ENCODE peak calls at places on chromosomes 5 and 9, in four cellular contexts. G is adrenal gland, J is A549, S is endodermal cell. O is an unnamed sample.

GRCh38 chr9:133635098-133635497 is 1.1 kb upstream of the DBH start:
- DNase-seq in G (no peak), S (no peak), J (no peak), O (no peak)

GRCh38 chr9:129816501-129817435 is 7.2 kb downstream of the TOR1A start:
- DNase-seq in S (no peak), G (peak; percentile 90), J (no peak), O (no peak)

GRCh38 chr5:107381189-107381856 is 289.4 kb downstream of the EFNA5 start:
- DNase-seq in G (no peak), J (peak; percentile 80), S (no peak), O (peak; percentile 69)

GRCh38 chr5:179266291-179267070 is 78.8 kb downstream of the ADAMTS2 start:
- DNase-seq in G (no peak), S (peak; percentile 43), J (no peak), O (no peak)

GRCh38 chr5:115948013-115948605 is 14.2 kb upstream of the LVRN start:
- DNase-seq in S (no peak), J (no peak), G (no peak), O (no peak)

GRCh38 chr5:95621839-95622629 is 2.1 kb downstream of the GPR150 start:
- DNase-seq in J (no peak), G (no peak), S (no peak), O (no peak)

GRCh38 chr9:133509179-133510083 is 15.3 kb downstream of the MYMK start:
- DNase-seq in S (peak; percentile 91), G (no peak), J (no peak), O (no peak)

GRCh38 chr5:134590992-134591659 is 41.5 kb downstream of the SAR1B start:
- DNase-seq in J (no peak), S (peak; percentile 77), G (no peak), O (no peak)

GRCh38 chr5:172681421-172681820 is 40.4 kb downstream of the NEURL1B start:
- DNase-seq in G (no peak), S (no peak), J (no peak), O (no peak)

GRCh38 chr5:99019812-99020697 is 91.2 kb upstream of the CHD1 start:
- DNase-seq in G (no peak), J (no peak), S (no peak), O (peak; percentile 90)

GRCh38 chr5:37005946-37006540 is 129.5 kb downstream of the NIPBL start:
- DNase-seq in S (no peak), J (peak; percentile 10), G (no peak), O (no peak)

GRCh38 chr9:116323571-116323970 is 170.0 kb downstream of the PAPPA start:
- DNase-seq in J (no peak), S (no peak), G (no peak), O (no peak)

GRCh38 chr5:112228672-112229071 is 190.4 kb downstream of the EPB41L4A start:
- DNase-seq in G (peak; percentile 91), S (peak; percentile 64), J (peak; percentile 73), O (peak; percentile 89)

GRCh38 chr9:111870774-111871542 is 25.7 kb upstream of the UGCG start:
- DNase-seq in J (no peak), G (no peak), S (no peak), O (no peak)

GRCh38 chr5:56099346-56099745 is 104.6 kb upstream of the IL6ST start:
- DNase-seq in J (no peak), G (no peak), S (no peak), O (no peak)

GRCh38 chr5:151123897-151124751 is 33.5 kb downstream of the ANXA6 start:
- DNase-seq in J (peak; percentile 20), S (no peak), G (peak; percentile 76), O (no peak)

GRCh38 chr5:58090704-58091103 is 369.2 kb downstream of the PLK2 start:
- DNase-seq in S (no peak), J (no peak), G (no peak), O (no peak)

GRCh38 chr9:124217839-124218437 is 39.8 kb upstream of the NEK6 start:
- DNase-seq in G (peak; percentile 7), J (no peak), S (peak; percentile 20), O (no peak)

GRCh38 chr9:83141887-83142286 is 78.9 kb upstream of the RASEF start:
- DNase-seq in S (no peak), J (no peak), G (no peak), O (no peak)

GRCh38 chr5:137605377-137605776 is 106.3 kb upstream of the SPOCK1 start:
- DNase-seq in S (peak; percentile 47), G (no peak), J (no peak), O (no peak)
- TF ChIP-seq CTCF in S (peak; percentile 57), G (no peak), J (no peak), O (peak; percentile 59)

GRCh38 chr9:88725300-88726024 is 190.5 kb downstream of the NXNL2 start:
- DNase-seq in S (no peak), J (no peak), G (no peak), O (no peak)

GRCh38 chr9:88726803-88727202 is 191.8 kb downstream of the NXNL2 start:
- DNase-seq in G (no peak), S (no peak), J (no peak), O (no peak)

GRCh38 chr9:88723751-88724150 is 188.8 kb downstream of the NXNL2 start:
- DNase-seq in G (no peak), J (no peak), S (no peak), O (no peak)

GRCh38 chr9:88722753-88723152 is 187.8 kb downstream of the NXNL2 start:
- DNase-seq in S (peak; percentile 54), J (peak; percentile 16), G (no peak), O (no peak)

GRCh38 chr9:88724241-88724805 is 189.3 kb downstream of the NXNL2 start:
- DNase-seq in S (no peak), G (no peak), J (no peak), O (no peak)
- H3K4me3 ChIP-seq in S (no peak overlapping the region), G (no peak overlapping the region), J (no peak overlapping the region), O (no peak overlapping the region)

GRCh38 chr9:34400275-34400674 is 23.6 kb upstream of the MYORG start:
- DNase-seq in S (peak; percentile 75), G (no peak), J (no peak), O (no peak)
- TF ChIP-seq CTCF in S (peak; percentile 57), G (no peak), J (no peak), O (peak; percentile 29)

GRCh38 chr9:91162784-91163440 is 198.8 kb downstream of the AUH start:
- DNase-seq in J (no peak), S (peak; percentile 62), G (peak; percentile 59), O (no peak)
- H3K4me3 ChIP-seq in J (no peak overlapping the region), S (no peak overlapping the region), G (no peak overlapping the region), O (no peak overlapping the region)

GRCh38 chr5:72842816-72843215 is 26.4 kb downstream of the TNPO1 start:
- DNase-seq in J (peak; percentile 56), S (peak; percentile 59), G (no peak), O (no peak)
- TF ChIP-seq CTCF in J (peak; percentile 39), S (peak; percentile 48), G (no peak), O (no peak)

GRCh38 chr5:148740966-148741742 is 85.3 kb upstream of the ADRB2 start:
- DNase-seq in S (no peak), G (no peak), J (peak; percentile 36), O (peak; percentile 5)
- H3K4me3 ChIP-seq in S (no peak overlapping the region), G (no peak overlapping the region), J (no peak overlapping the region), O (no peak overlapping the region)

GRCh38 chr5:1277331-1277730 is 17.5 kb downstream of the TERT start:
- DNase-seq in J (no peak), G (no peak), S (no peak), O (no peak)

GRCh38 chr5:1278216-1278615 is 16.7 kb downstream of the TERT start:
- DNase-seq in G (no peak), S (no peak), J (no peak), O (no peak)

GRCh38 chr5:1277781-1278180 is 17.1 kb downstream of the TERT start:
- DNase-seq in S (no peak), J (no peak), G (no peak), O (no peak)

GRCh38 chr5:1279443-1280151 is 15.3 kb downstream of the TERT start:
- DNase-seq in G (no peak), S (no peak), J (no peak), O (no peak)

GRCh38 chr5:1278656-1279442 is 16.0 kb downstream of the TERT start:
- DNase-seq in G (no peak), S (no peak), J (no peak), O (no peak)
- TF ChIP-seq CTCF in G (no peak), S (no peak), J (no peak), O (no peak)

GRCh38 chr9:2838984-2839367 is 4.9 kb downstream of the PUM3 start:
- DNase-seq in G (no peak), J (no peak), S (no peak), O (no peak)
- H3K4me3 ChIP-seq in G (no peak overlapping the region), J (peak overlapping the region; percentile 22), S (peak overlapping the region; percentile 4), O (no peak overlapping the region)

GRCh38 chr5:32852535-32852934 is 141.4 kb downstream of the NPR3 start:
- DNase-seq in J (peak; percentile 15), S (peak; percentile 80), G (peak; percentile 33), O (peak; percentile 41)
- TF ChIP-seq CTCF in J (peak; percentile 79), S (peak; percentile 71), G (peak; percentile 50), O (peak; percentile 59)

O was measured in retinal pigment epithelial cell.